ENCODE peak calls at places on chromosomes 16 and 17, in six cellular contexts. X is CD4-positive, alpha-beta T cell; D is HAP-1; P is T-helper 9 cell; Z is fibroblast of mammary gland; J is immature natural killer cell. A is an unnamed sample.

GRCh38 chr17:75844530-75845057 is 390 bp upstream of the UNC13D start:
- DNase-seq in X (no peak), D (no peak), P (no peak), Z (no peak), J (no peak), A (no peak)

GRCh38 chr17:76202516-76202915 is 37.8 kb downstream of the RNF157 start:
- DNase-seq in X (no peak), D (no peak), P (no peak), Z (peak; percentile 5), J (no peak), A (no peak)

GRCh38 chr17:51734462-51734861 is 424.1 kb downstream of the CA10 start:
- DNase-seq in X (no peak), D (no peak), P (no peak), Z (no peak), J (no peak), A (no peak)

GRCh38 chr16:59950431-59950830 is 1216.3 kb upstream of the GOT2 start:
- DNase-seq in X (no peak), D (no peak), P (no peak), Z (no peak), J (no peak), A (no peak)

GRCh38 chr17:39064814-39065213 is 86.6 kb downstream of the PLXDC1 start:
- DNase-seq in X (no peak), D (no peak), P (no peak), Z (no peak), J (no peak), A (no peak)

GRCh38 chr17:80252871-80253270 is 7.8 kb upstream of the RNF213 start:
- DNase-seq in X (peak; percentile 88), D (peak; percentile 77), P (peak; percentile 77), Z (no peak), J (peak; percentile 60), A (peak; percentile 38)

GRCh38 chr17:36183001-36183810 is 6.8 kb upstream of the TBC1D3B start:
- DNase-seq in X (no peak), D (peak; percentile 79), P (no peak), Z (peak; percentile 72), J (no peak), A (peak; percentile 78)

GRCh38 chr17:57603978-57604377 is 141.1 kb downstream of the CCDC182 start:
- DNase-seq in X (peak; percentile 64), D (no peak), P (peak; percentile 54), Z (no peak), J (peak; percentile 50), A (no peak)

GRCh38 chr17:50056217-50056960 is 479 bp downstream of the ITGA3 start:
- DNase-seq in X (peak; percentile 52), D (peak; percentile 84), P (peak; percentile 45), Z (peak; percentile 56), J (peak; percentile 6), A (peak; percentile 61)

GRCh38 chr16:4416200-4417032 is at the start of gene CORO7:
- DNase-seq in X (peak; percentile 99), D (peak; percentile 99), P (peak; percentile 99), Z (peak; percentile 71), J (peak; percentile 100), A (peak; percentile 87)

GRCh38 chr16:67277294-67277998 is 1.9 kb upstream of the PLEKHG4 start:
- DNase-seq in X (no peak), D (no peak), P (no peak), Z (peak; percentile 99), J (no peak), A (no peak)

GRCh38 chr16:89956511-89957213 is 8.1 kb downstream of the DEF8 start:
- DNase-seq in X (no peak), D (no peak), P (no peak), Z (no peak), J (no peak), A (no peak)

GRCh38 chr16:31920373-31920772 is 46.8 kb downstream of the ZNF267 start:
- DNase-seq in X (no peak), D (no peak), P (no peak), Z (no peak), J (no peak), A (no peak)

GRCh38 chr17:43399839-43400328 is 1.1 kb downstream of the ARL4D start:
- DNase-seq in X (no peak), D (no peak), P (no peak), Z (no peak), J (no peak), A (no peak)

GRCh38 chr17:1412185-1413110 is 12.4 kb upstream of the YWHAE start:
- DNase-seq in X (no peak), D (no peak), P (no peak), Z (peak; percentile 38), J (no peak), A (no peak)

GRCh38 chr17:78176548-78177025 is 8.2 kb downstream of the SYNGR2 start:
- DNase-seq in X (peak; percentile 73), D (peak; percentile 81), P (peak; percentile 67), Z (peak; percentile 41), J (peak; percentile 62), A (peak; percentile 71)

GRCh38 chr17:6413073-6413472 is 21.8 kb downstream of the AIPL1 start:
- DNase-seq in X (no peak), D (no peak), P (no peak), Z (peak; percentile 47), J (no peak), A (no peak)

GRCh38 chr17:67504182-67504581 is 127.1 kb downstream of the PITPNC1 start:
- DNase-seq in X (no peak), D (no peak), P (no peak), Z (no peak), J (no peak), A (no peak)

GRCh38 chr17:77434136-77435114 is 293.7 kb downstream of the SEC14L1 start:
- DNase-seq in X (no peak), D (no peak), P (no peak), Z (no peak), J (no peak), A (no peak)

GRCh38 chr17:79023886-79024771 is at the start of gene C1QTNF1:
- DNase-seq in X (peak; percentile 20), D (peak; percentile 81), P (peak; percentile 25), Z (peak; percentile 52), J (peak; percentile 23), A (peak; percentile 36)

GRCh38 chr16:17348042-17348783 is 122.5 kb downstream of the XYLT1 start:
- DNase-seq in X (no peak), D (no peak), P (no peak), Z (no peak), J (no peak), A (no peak)

GRCh38 chr17:1787301-1787902 is 25.5 kb downstream of the SERPINF1 start:
- DNase-seq in X (no peak), D (no peak), P (no peak), Z (peak; percentile 96), J (no peak), A (no peak)

GRCh38 chr17:71423871-71424546 is 696.8 kb upstream of the SOX9 start:
- DNase-seq in X (no peak), D (no peak), P (no peak), Z (no peak), J (no peak), A (no peak)

GRCh38 chr17:40345161-40346034 is 19.1 kb downstream of the GJD3 start:
- DNase-seq in X (no peak), D (peak; percentile 65), P (peak; percentile 31), Z (peak; percentile 38), J (no peak), A (no peak)

A was measured in neural crest cell.